ENCODE peak calls at places on chromosomes 11 and 22, in ten cellular contexts. One of them, this sample, is unnamed.

GRCh38 chr11:69122642-69123431 is 32.9 kb upstream of the SMIM38 start:
- DNase-seq in spleen: peak; percentile 73
- DNase-seq in sigmoid colon: no peak
- DNase-seq in suprapubic skin: peak; percentile 72
- DNase-seq in HCT116: peak; percentile 92
- DNase-seq in stomach: peak; percentile 96
- DNase-seq in breast epithelium: peak; percentile 91
- DNase-seq in transverse colon: peak; percentile 92
- DNase-seq in H1: peak; percentile 83
- DNase-seq in Panc1: peak; percentile 64
- DNase-seq in this sample: no peak

GRCh38 chr22:28547132-28547842 is 132.4 kb downstream of the TTC28 start:
- DNase-seq in spleen: no peak
- DNase-seq in sigmoid colon: no peak
- DNase-seq in suprapubic skin: no peak
- DNase-seq in HCT116: no peak
- DNase-seq in stomach: no peak
- DNase-seq in breast epithelium: no peak
- DNase-seq in transverse colon: no peak
- DNase-seq in H1: no peak
- DNase-seq in Panc1: no peak
- DNase-seq in this sample: no peak

GRCh38 chr11:6612008-6612815 is at the start of gene TAF10:
- DNase-seq in spleen: peak; percentile 100
- DNase-seq in sigmoid colon: peak; percentile 99
- DNase-seq in suprapubic skin: peak; percentile 98
- DNase-seq in HCT116: peak; percentile 75
- DNase-seq in stomach: peak; percentile 98
- DNase-seq in breast epithelium: peak; percentile 97
- DNase-seq in transverse colon: peak; percentile 98
- DNase-seq in H1: peak; percentile 92
- DNase-seq in Panc1: peak; percentile 80
- DNase-seq in this sample: peak; percentile 98

GRCh38 chr11:19679952-19680823 is 32.4 kb upstream of the NAV2 start:
- DNase-seq in spleen: no peak
- DNase-seq in sigmoid colon: peak; percentile 96
- DNase-seq in suprapubic skin: peak; percentile 94
- DNase-seq in HCT116: peak; percentile 75
- DNase-seq in stomach: peak; percentile 68
- DNase-seq in breast epithelium: peak; percentile 79
- DNase-seq in transverse colon: peak; percentile 71
- DNase-seq in H1: peak; percentile 56
- DNase-seq in Panc1: peak; percentile 86
- DNase-seq in this sample: peak; percentile 97

GRCh38 chr22:35556666-35557065 is 16.0 kb downstream of the RASD2 start:
- DNase-seq in spleen: no peak
- DNase-seq in sigmoid colon: no peak
- DNase-seq in suprapubic skin: no peak
- DNase-seq in HCT116: no peak
- DNase-seq in stomach: no peak
- DNase-seq in breast epithelium: no peak
- DNase-seq in transverse colon: no peak
- DNase-seq in H1: no peak
- DNase-seq in Panc1: no peak
- DNase-seq in this sample: no peak

GRCh38 chr11:93542753-93543246 is 391 bp downstream of the SMCO4 start:
- DNase-seq in spleen: peak; percentile 89
- DNase-seq in sigmoid colon: peak; percentile 71
- DNase-seq in suprapubic skin: peak; percentile 73
- DNase-seq in HCT116: no peak
- DNase-seq in stomach: peak; percentile 43
- DNase-seq in breast epithelium: no peak
- DNase-seq in transverse colon: peak; percentile 55
- DNase-seq in H1: peak; percentile 84
- DNase-seq in Panc1: no peak
- DNase-seq in this sample: no peak

GRCh38 chr22:40313007-40313406 is 33.3 kb upstream of the ADSL start:
- DNase-seq in spleen: no peak
- DNase-seq in sigmoid colon: no peak
- DNase-seq in suprapubic skin: no peak
- DNase-seq in HCT116: no peak
- DNase-seq in stomach: no peak
- DNase-seq in breast epithelium: no peak
- DNase-seq in transverse colon: no peak
- DNase-seq in H1: no peak
- DNase-seq in Panc1: no peak
- DNase-seq in this sample: no peak

GRCh38 chr11:86919557-86920210 is 35.5 kb downstream of the FZD4 start:
- DNase-seq in spleen: no peak
- DNase-seq in sigmoid colon: no peak
- DNase-seq in suprapubic skin: no peak
- DNase-seq in HCT116: peak; percentile 54
- DNase-seq in stomach: no peak
- DNase-seq in breast epithelium: no peak
- DNase-seq in transverse colon: no peak
- DNase-seq in H1: no peak
- DNase-seq in Panc1: no peak
- DNase-seq in this sample: no peak

GRCh38 chr11:69435161-69435990 is 46.1 kb upstream of the LINC01488 start:
- DNase-seq in spleen: peak; percentile 53
- DNase-seq in sigmoid colon: peak; percentile 50
- DNase-seq in suprapubic skin: no peak
- DNase-seq in HCT116: no peak
- DNase-seq in stomach: no peak
- DNase-seq in breast epithelium: no peak
- DNase-seq in transverse colon: no peak
- DNase-seq in H1: no peak
- DNase-seq in Panc1: no peak
- DNase-seq in this sample: no peak

GRCh38 chr22:41479671-41480396 is 10.9 kb downstream of the ACO2 start:
- DNase-seq in spleen: no peak
- DNase-seq in sigmoid colon: no peak
- DNase-seq in suprapubic skin: no peak
- DNase-seq in HCT116: no peak
- DNase-seq in stomach: no peak
- DNase-seq in breast epithelium: no peak
- DNase-seq in transverse colon: no peak
- DNase-seq in H1: peak; percentile 61
- DNase-seq in Panc1: no peak
- DNase-seq in this sample: no peak

GRCh38 chr11:14636119-14636518 is 7.5 kb upstream of the PDE3B start:
- DNase-seq in spleen: no peak
- DNase-seq in sigmoid colon: no peak
- DNase-seq in suprapubic skin: no peak
- DNase-seq in HCT116: no peak
- DNase-seq in stomach: no peak
- DNase-seq in breast epithelium: no peak
- DNase-seq in transverse colon: no peak
- DNase-seq in H1: no peak
- DNase-seq in Panc1: no peak
- DNase-seq in this sample: no peak

GRCh38 chr11:129817282-129818051 is 1.8 kb downstream of the TMEM45B start:
- DNase-seq in spleen: no peak
- DNase-seq in sigmoid colon: no peak
- DNase-seq in suprapubic skin: no peak
- DNase-seq in HCT116: no peak
- DNase-seq in stomach: no peak
- DNase-seq in breast epithelium: no peak
- DNase-seq in transverse colon: no peak
- DNase-seq in H1: no peak
- DNase-seq in Panc1: no peak
- DNase-seq in this sample: no peak

GRCh38 chr11:33699515-33700424 is 856 bp downstream of the C11orf91 start:
- DNase-seq in spleen: no peak
- DNase-seq in sigmoid colon: no peak
- DNase-seq in suprapubic skin: peak; percentile 82
- DNase-seq in HCT116: no peak
- DNase-seq in stomach: peak; percentile 35
- DNase-seq in breast epithelium: no peak
- DNase-seq in transverse colon: peak; percentile 79
- DNase-seq in H1: no peak
- DNase-seq in Panc1: no peak
- DNase-seq in this sample: no peak

GRCh38 chr22:30803679-30804078 is 109.0 kb downstream of the OSBP2 start:
- DNase-seq in spleen: no peak
- DNase-seq in sigmoid colon: no peak
- DNase-seq in suprapubic skin: no peak
- DNase-seq in HCT116: no peak
- DNase-seq in stomach: no peak
- DNase-seq in breast epithelium: no peak
- DNase-seq in transverse colon: no peak
- DNase-seq in H1: no peak
- DNase-seq in Panc1: no peak
- DNase-seq in this sample: no peak
- H3K27ac ChIP-seq in spleen: no peak overlapping the region
- H3K27ac ChIP-seq in sigmoid colon: no peak overlapping the region
- H3K27ac ChIP-seq in suprapubic skin: no peak overlapping the region
- H3K27ac ChIP-seq in HCT116: no peak overlapping the region
- H3K27ac ChIP-seq in stomach: no peak overlapping the region
- H3K27ac ChIP-seq in breast epithelium: no peak overlapping the region
- H3K27ac ChIP-seq in transverse colon: no peak overlapping the region
- H3K27ac ChIP-seq in H1: no peak overlapping the region
- H3K27ac ChIP-seq in Panc1: no peak overlapping the region
- H3K27ac ChIP-seq in this sample: no peak overlapping the region

DNA sequence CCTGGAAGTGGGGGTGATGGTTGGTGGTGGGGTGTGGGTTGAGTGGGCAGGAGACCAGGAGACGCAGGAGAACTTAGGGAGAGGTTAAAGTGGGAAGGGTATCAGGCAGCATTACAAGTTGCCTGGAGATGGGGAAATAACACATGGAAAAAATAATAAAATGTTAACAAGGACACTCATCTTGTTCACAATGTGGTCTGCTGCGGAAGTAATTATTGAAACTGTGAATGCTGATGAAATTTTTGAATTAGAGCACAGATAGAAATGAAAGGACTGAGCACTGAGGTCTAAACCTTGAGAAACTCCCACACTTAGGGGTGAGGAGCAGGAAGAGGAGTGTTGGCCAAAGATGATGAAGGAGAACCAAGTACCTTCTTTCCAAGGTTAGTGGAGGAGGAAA is 346.0 kb upstream of the PLET1 start:
- DNase-seq in spleen: no peak
- DNase-seq in sigmoid colon: no peak
- DNase-seq in suprapubic skin: no peak
- DNase-seq in HCT116: no peak
- DNase-seq in stomach: no peak
- DNase-seq in breast epithelium: no peak
- DNase-seq in transverse colon: no peak
- DNase-seq in H1: no peak
- DNase-seq in Panc1: no peak
- DNase-seq in this sample: no peak
- H3K4me1 ChIP-seq in spleen: no peaks in the 10 kb centered on the region
- H3K4me1 ChIP-seq in sigmoid colon: peaks cover 4% of the 10 kb centered on the region
- H3K4me1 ChIP-seq in suprapubic skin: no peaks in the 10 kb centered on the region
- H3K4me1 ChIP-seq in HCT116: peaks cover under 1% of the 10 kb centered on the region
- H3K4me1 ChIP-seq in stomach: peaks cover 2% of the 10 kb centered on the region
- H3K4me1 ChIP-seq in breast epithelium: peaks cover 1% of the 10 kb centered on the region
- H3K4me1 ChIP-seq in transverse colon: no peaks in the 10 kb centered on the region
- H3K4me1 ChIP-seq in H1: no peaks in the 10 kb centered on the region
- H3K4me1 ChIP-seq in Panc1: no peaks in the 10 kb centered on the region
- H3K4me1 ChIP-seq in this sample: peaks cover 6% of the 10 kb centered on the region

DNA sequence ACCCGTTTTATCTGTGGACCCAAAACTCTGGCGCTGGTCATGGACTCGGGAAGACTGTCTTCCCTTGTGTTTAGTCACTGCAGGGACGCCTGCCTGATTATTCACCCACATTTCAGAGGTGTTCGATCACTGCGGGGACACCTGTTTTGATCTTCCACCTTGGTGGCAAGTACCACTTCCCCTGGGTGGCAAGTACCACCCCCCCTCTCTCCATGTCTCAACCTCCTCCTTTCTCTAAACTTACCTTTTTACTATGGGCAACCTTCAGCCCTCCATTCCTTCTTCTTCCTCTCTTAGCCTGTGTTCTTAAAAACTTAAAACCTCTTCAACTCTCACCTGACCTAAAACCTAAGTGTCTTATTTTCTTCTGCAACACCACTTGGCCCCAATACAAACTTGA is 1.9 kb upstream of the NDUFC2 start:
- DNase-seq in spleen: no peak
- DNase-seq in sigmoid colon: no peak
- DNase-seq in suprapubic skin: no peak
- DNase-seq in HCT116: no peak
- DNase-seq in stomach: no peak
- DNase-seq in breast epithelium: peak; percentile 25
- DNase-seq in transverse colon: no peak
- DNase-seq in H1: no peak
- DNase-seq in Panc1: no peak
- DNase-seq in this sample: no peak
- TF ChIP-seq POLR2AphosphoS5 in spleen: no peak
- TF ChIP-seq POLR2AphosphoS5 in sigmoid colon: no peak
- TF ChIP-seq POLR2AphosphoS5 in suprapubic skin: no peak
- TF ChIP-seq POLR2AphosphoS5 in HCT116: no peak
- TF ChIP-seq POLR2AphosphoS5 in stomach: no peak
- TF ChIP-seq POLR2AphosphoS5 in breast epithelium: no peak
- TF ChIP-seq POLR2AphosphoS5 in transverse colon: no peak
- TF ChIP-seq POLR2AphosphoS5 in H1: no peak
- TF ChIP-seq POLR2AphosphoS5 in Panc1: no peak
- TF ChIP-seq POLR2AphosphoS5 in this sample: no peak

DNA sequence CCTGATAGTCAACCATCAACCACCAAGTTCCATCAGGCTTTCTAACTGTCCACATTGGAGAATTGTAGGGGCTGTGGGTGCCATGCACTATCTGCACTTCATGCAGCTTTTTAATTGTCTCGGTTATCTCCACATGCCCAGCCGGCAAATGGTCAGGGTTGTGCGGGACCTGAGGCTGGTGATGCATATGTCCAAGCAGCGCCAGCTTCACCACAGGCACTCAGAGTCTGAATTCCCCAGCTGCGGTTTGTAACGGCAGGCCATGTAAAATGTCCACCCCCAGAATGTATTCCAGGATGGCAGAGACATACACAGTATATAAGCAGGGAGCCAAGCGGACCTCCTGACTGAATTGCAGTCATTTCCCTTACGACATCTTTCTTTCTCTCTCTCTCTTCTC is 435.6 kb downstream of the DYNC2H1 start:
- DNase-seq in spleen: no peak
- DNase-seq in sigmoid colon: no peak
- DNase-seq in suprapubic skin: no peak
- DNase-seq in HCT116: no peak
- DNase-seq in stomach: no peak
- DNase-seq in breast epithelium: no peak
- DNase-seq in transverse colon: no peak
- DNase-seq in H1: no peak
- DNase-seq in Panc1: no peak
- DNase-seq in this sample: peak; percentile 79
- H3K27ac ChIP-seq in spleen: no peak overlapping the region
- H3K27ac ChIP-seq in sigmoid colon: no peak overlapping the region
- H3K27ac ChIP-seq in suprapubic skin: no peak overlapping the region
- H3K27ac ChIP-seq in HCT116: no peak overlapping the region
- H3K27ac ChIP-seq in stomach: no peak overlapping the region
- H3K27ac ChIP-seq in breast epithelium: no peak overlapping the region
- H3K27ac ChIP-seq in transverse colon: no peak overlapping the region
- H3K27ac ChIP-seq in H1: no peak overlapping the region
- H3K27ac ChIP-seq in Panc1: no peak overlapping the region
- H3K27ac ChIP-seq in this sample: no peak overlapping the region

GRCh38 chr11:118618991-118619375 is 11.6 kb downstream of the PHLDB1 start:
- DNase-seq in spleen: peak; percentile 43
- DNase-seq in sigmoid colon: peak; percentile 82
- DNase-seq in suprapubic skin: peak; percentile 85
- DNase-seq in HCT116: no peak
- DNase-seq in stomach: no peak
- DNase-seq in breast epithelium: no peak
- DNase-seq in transverse colon: no peak
- DNase-seq in H1: no peak
- DNase-seq in Panc1: no peak
- DNase-seq in this sample: no peak
- H3K4me1 ChIP-seq in spleen: peaks cover 23% of the 10 kb centered on the region
- H3K4me1 ChIP-seq in sigmoid colon: peaks cover 68% of the 10 kb centered on the region
- H3K4me1 ChIP-seq in suprapubic skin: peaks cover 71% of the 10 kb centered on the region
- H3K4me1 ChIP-seq in HCT116: peaks cover 41% of the 10 kb centered on the region
- H3K4me1 ChIP-seq in stomach: peaks cover 62% of the 10 kb centered on the region
- H3K4me1 ChIP-seq in breast epithelium: peaks cover 33% of the 10 kb centered on the region
- H3K4me1 ChIP-seq in transverse colon: peaks cover 44% of the 10 kb centered on the region
- H3K4me1 ChIP-seq in H1: peaks cover 44% of the 10 kb centered on the region
- H3K4me1 ChIP-seq in Panc1: peaks cover 42% of the 10 kb centered on the region
- H3K4me1 ChIP-seq in this sample: peaks cover 94% of the 10 kb centered on the region

GRCh38 chr11:120748485-120748814 is 236.9 kb downstream of the GRIK4 start:
- DNase-seq in spleen: no peak
- DNase-seq in sigmoid colon: no peak
- DNase-seq in suprapubic skin: no peak
- DNase-seq in HCT116: no peak
- DNase-seq in stomach: no peak
- DNase-seq in breast epithelium: no peak
- DNase-seq in transverse colon: no peak
- DNase-seq in H1: no peak
- DNase-seq in Panc1: no peak
- DNase-seq in this sample: no peak
- TF ChIP-seq POLR2AphosphoS5 in spleen: no peak
- TF ChIP-seq POLR2AphosphoS5 in sigmoid colon: no peak
- TF ChIP-seq POLR2AphosphoS5 in suprapubic skin: no peak
- TF ChIP-seq POLR2AphosphoS5 in HCT116: no peak
- TF ChIP-seq POLR2AphosphoS5 in stomach: no peak
- TF ChIP-seq POLR2AphosphoS5 in breast epithelium: no peak
- TF ChIP-seq POLR2AphosphoS5 in transverse colon: no peak
- TF ChIP-seq POLR2AphosphoS5 in H1: no peak
- TF ChIP-seq POLR2AphosphoS5 in Panc1: no peak
- TF ChIP-seq POLR2AphosphoS5 in this sample: no peak